ENCODE peak calls at places on chromosomes 12 and 14, in six cellular contexts. One of them, this sample, is unnamed.
A peak's percentile ranks its signal among the peaks of the same experiment; 100 is the strongest.

GRCh38 chr12:127162902-127163301 is 1104.1 kb upstream of the TMEM132C start:
- DNase-seq in T-helper 1 cell: no peak
- DNase-seq in activated naive CD4-positive, alpha-beta T cell treated with anti-CD3 and anti-CD28 coated beads for 36 hours: peak; percentile 70
- DNase-seq in CD8-positive, alpha-beta T cell: no peak
- DNase-seq in uterus: no peak
- DNase-seq in NCI-H2081: no peak
- DNase-seq in this sample: no peak

GRCh38 chr12:47779301-47779942 is 6.4 kb downstream of the SLC48A1 start:
- DNase-seq in T-helper 1 cell: peak; percentile 89
- DNase-seq in activated naive CD4-positive, alpha-beta T cell treated with anti-CD3 and anti-CD28 coated beads for 36 hours: peak; percentile 97
- DNase-seq in CD8-positive, alpha-beta T cell: peak; percentile 90
- DNase-seq in uterus: peak; percentile 91
- DNase-seq in NCI-H2081: peak; percentile 74
- DNase-seq in this sample: peak; percentile 70

GRCh38 chr12:499837-500458 is 40.2 kb downstream of the B4GALNT3 start:
- DNase-seq in T-helper 1 cell: no peak
- DNase-seq in activated naive CD4-positive, alpha-beta T cell treated with anti-CD3 and anti-CD28 coated beads for 36 hours: no peak
- DNase-seq in CD8-positive, alpha-beta T cell: no peak
- DNase-seq in uterus: no peak
- DNase-seq in NCI-H2081: no peak
- DNase-seq in this sample: no peak

GRCh38 chr14:101056446-101056845 is 152.9 kb upstream of the RTL1 start:
- DNase-seq in T-helper 1 cell: no peak
- DNase-seq in activated naive CD4-positive, alpha-beta T cell treated with anti-CD3 and anti-CD28 coated beads for 36 hours: no peak
- DNase-seq in CD8-positive, alpha-beta T cell: no peak
- DNase-seq in uterus: no peak
- DNase-seq in NCI-H2081: no peak
- DNase-seq in this sample: no peak

GRCh38 chr14:34665785-34666425 is 36.0 kb upstream of the SNX6 start:
- DNase-seq in T-helper 1 cell: peak; percentile 14
- DNase-seq in activated naive CD4-positive, alpha-beta T cell treated with anti-CD3 and anti-CD28 coated beads for 36 hours: peak; percentile 43
- DNase-seq in CD8-positive, alpha-beta T cell: no peak
- DNase-seq in uterus: no peak
- DNase-seq in NCI-H2081: no peak
- DNase-seq in this sample: no peak

GRCh38 chr12:66708704-66709443 is 30.0 kb upstream of the GRIP1 start:
- DNase-seq in T-helper 1 cell: no peak
- DNase-seq in activated naive CD4-positive, alpha-beta T cell treated with anti-CD3 and anti-CD28 coated beads for 36 hours: no peak
- DNase-seq in CD8-positive, alpha-beta T cell: no peak
- DNase-seq in uterus: no peak
- DNase-seq in NCI-H2081: peak; percentile 20
- DNase-seq in this sample: no peak

GRCh38 chr12:87981495-87981894 is 47.7 kb downstream of the C12orf50 start:
- DNase-seq in T-helper 1 cell: no peak
- DNase-seq in activated naive CD4-positive, alpha-beta T cell treated with anti-CD3 and anti-CD28 coated beads for 36 hours: no peak
- DNase-seq in CD8-positive, alpha-beta T cell: no peak
- DNase-seq in uterus: no peak
- DNase-seq in NCI-H2081: no peak
- DNase-seq in this sample: no peak

GRCh38 chr12:132291402-132292175 is 37.8 kb downstream of the GALNT9 start:
- DNase-seq in T-helper 1 cell: no peak
- DNase-seq in activated naive CD4-positive, alpha-beta T cell treated with anti-CD3 and anti-CD28 coated beads for 36 hours: no peak
- DNase-seq in CD8-positive, alpha-beta T cell: no peak
- DNase-seq in uterus: no peak
- DNase-seq in NCI-H2081: no peak
- DNase-seq in this sample: no peak

GRCh38 chr14:34301107-34301734 is 160.8 kb downstream of the SPTSSA start:
- DNase-seq in T-helper 1 cell: no peak
- DNase-seq in activated naive CD4-positive, alpha-beta T cell treated with anti-CD3 and anti-CD28 coated beads for 36 hours: peak; percentile 13
- DNase-seq in CD8-positive, alpha-beta T cell: no peak
- DNase-seq in uterus: peak; percentile 16
- DNase-seq in NCI-H2081: peak; percentile 63
- DNase-seq in this sample: peak; percentile 39

GRCh38 chr14:74085047-74085637 is 386 bp downstream of the LIN52 start:
- DNase-seq in T-helper 1 cell: no peak
- DNase-seq in activated naive CD4-positive, alpha-beta T cell treated with anti-CD3 and anti-CD28 coated beads for 36 hours: peak; percentile 55
- DNase-seq in CD8-positive, alpha-beta T cell: no peak
- DNase-seq in uterus: no peak
- DNase-seq in NCI-H2081: peak; percentile 30
- DNase-seq in this sample: no peak

GRCh38 chr14:87052646-87053225 is 940.2 kb downstream of the GALC start:
- DNase-seq in T-helper 1 cell: no peak
- DNase-seq in activated naive CD4-positive, alpha-beta T cell treated with anti-CD3 and anti-CD28 coated beads for 36 hours: no peak
- DNase-seq in CD8-positive, alpha-beta T cell: no peak
- DNase-seq in uterus: no peak
- DNase-seq in NCI-H2081: no peak
- DNase-seq in this sample: no peak

GRCh38 chr12:22038734-22039133 is 7.3 kb upstream of the CMAS start:
- DNase-seq in T-helper 1 cell: no peak
- DNase-seq in activated naive CD4-positive, alpha-beta T cell treated with anti-CD3 and anti-CD28 coated beads for 36 hours: no peak
- DNase-seq in CD8-positive, alpha-beta T cell: no peak
- DNase-seq in uterus: no peak
- DNase-seq in NCI-H2081: no peak
- DNase-seq in this sample: no peak

This sample was measured in NCI-H1930.